ENCODE peak calls at places on chromosomes 11 and 22, in five cellular contexts. G, M, F, N and Q are unnamed samples.

GRCh38 chr22:50505276-50505775 is 2.2 kb downstream of the LMF2 start:
- DNase-seq in G (no peak), N (no peak), M (no peak), F (no peak), Q (no peak)

GRCh38 chr22:44057411-44057987 is 33.4 kb downstream of the PARVB start:
- DNase-seq in G (no peak), N (peak), F (peak), M (no peak), Q (no peak)

GRCh38 chr11:2885676-2886081 is at the start of gene CDKN1C:
- DNase-seq in G (peak), M (peak), F (peak), N (peak), Q (peak)

GRCh38 chr11:112498701-112499100 is 238.0 kb upstream of the PLET1 start:
- DNase-seq in M (no peak), N (no peak), F (no peak), G (no peak), Q (no peak)

GRCh38 chr11:115503886-115504278 is 333 bp downstream of the CADM1 start:
- DNase-seq in M (no peak), F (no peak), G (no peak), N (no peak), Q (no peak)

GRCh38 chr11:8905528-8906165 is 5.3 kb upstream of the AKIP1 start:
- DNase-seq in M (peak), N (no peak), G (no peak), F (no peak), Q (no peak)

GRCh38 chr11:68610452-68611116 is 73.8 kb upstream of the GAL start:
- DNase-seq in M (peak), G (no peak), F (no peak), N (no peak), Q (no peak)

GRCh38 chr22:44701824-44702478 is at the start of gene PRR5:
- DNase-seq in N (peak), G (no peak), F (peak), M (peak), Q (peak)

GRCh38 chr22:50701076-50701419 is 28.4 kb downstream of the SHANK3 start:
- DNase-seq in F (no peak), G (no peak), N (no peak), M (no peak), Q (no peak)

GRCh38 chr11:96207459-96208449 is 135.2 kb downstream of the MAML2 start:
- DNase-seq in N (no peak), F (no peak), G (no peak), M (peak), Q (no peak)

GRCh38 chr11:127066426-127067090 is 66.0 kb upstream of the KIRREL3 start:
- DNase-seq in N (no peak), M (no peak), F (no peak), G (no peak), Q (no peak)

GRCh38 chr22:49960159-49960966 is at the start of gene PIM3:
- DNase-seq in M (peak), N (peak), F (peak), G (peak), Q (peak)

GRCh38 chr11:57349491-57350274 is 11.5 kb downstream of the P2RX3 start:
- DNase-seq in G (no peak), N (peak), M (peak), F (peak), Q (peak)

GRCh38 chr11:30422389-30422788 is 99.5 kb downstream of the ARL14EP start:
- DNase-seq in G (no peak), F (no peak), M (no peak), N (no peak), Q (no peak)
- H3K27ac ChIP-seq in G (no peak), F (no peak), M (no peak), N (no peak), Q (no peak)

GRCh38 chr11:118012083-118012669 is 26.0 kb downstream of the IL10RA start:
- DNase-seq in M (peak), N (no peak), F (no peak), G (no peak), Q (peak)
- H3K27ac ChIP-seq in M (no peak), N (no peak), F (no peak), G (no peak), Q (peak)

DNA sequence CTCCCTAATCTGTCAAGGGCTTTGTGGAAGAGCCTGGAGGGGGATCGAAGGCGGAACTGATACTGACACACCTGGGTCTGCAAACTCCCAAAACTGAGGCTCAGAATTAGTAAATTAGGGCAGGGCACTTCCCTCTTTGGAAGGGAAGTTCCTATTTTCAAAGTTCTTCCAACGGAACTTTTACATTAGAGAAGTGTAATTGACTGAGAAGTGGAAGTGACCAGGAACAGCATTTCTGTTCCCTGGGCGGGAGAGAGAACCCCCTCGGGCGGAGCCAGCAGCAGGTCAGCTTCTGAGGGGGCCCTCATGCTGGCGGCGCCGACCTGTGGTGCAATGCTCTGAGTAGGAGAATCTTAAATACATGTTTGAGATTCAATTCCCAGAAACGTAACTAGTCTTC is 1.1 kb upstream of the CBL start:
- DNase-seq in F (no peak), M (no peak), N (no peak), G (no peak), Q (peak)
- H3K27ac ChIP-seq in F (peak), M (no peak), N (no peak), G (peak), Q (peak)

DNA sequence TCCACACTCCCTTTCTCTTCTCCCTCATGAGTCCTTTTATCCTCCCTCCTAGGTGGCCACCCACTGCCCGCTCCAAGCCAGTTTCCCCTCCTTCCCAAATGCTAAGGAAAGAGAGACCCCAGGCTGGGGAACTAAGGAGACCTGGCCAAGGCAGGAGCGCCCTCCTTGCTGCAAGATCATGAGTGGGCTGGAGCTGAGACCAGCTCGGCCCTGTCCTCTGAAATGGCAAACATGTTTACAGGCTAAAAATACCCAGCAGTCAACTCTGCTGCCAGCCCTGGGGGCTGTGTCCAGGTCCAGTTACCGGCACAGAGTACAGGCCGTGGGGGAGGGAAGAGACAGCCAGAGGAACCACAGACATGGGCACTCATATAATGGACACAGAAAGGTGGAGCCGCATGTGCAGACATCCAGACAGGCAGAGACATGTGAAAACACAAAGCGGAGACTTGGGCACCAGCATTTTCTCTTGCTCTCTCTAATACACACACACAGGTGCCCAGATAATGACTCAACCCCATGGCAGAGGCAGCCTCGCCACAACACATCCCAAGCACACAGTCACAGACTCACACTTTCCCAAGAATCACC is 1.2 kb upstream of the AHNAK start:
- DNase-seq in N (peak), G (no peak), F (peak), M (no peak), Q (no peak)
- H3K27ac ChIP-seq in N (peak), G (peak), F (peak), M (peak), Q (peak)

DNA sequence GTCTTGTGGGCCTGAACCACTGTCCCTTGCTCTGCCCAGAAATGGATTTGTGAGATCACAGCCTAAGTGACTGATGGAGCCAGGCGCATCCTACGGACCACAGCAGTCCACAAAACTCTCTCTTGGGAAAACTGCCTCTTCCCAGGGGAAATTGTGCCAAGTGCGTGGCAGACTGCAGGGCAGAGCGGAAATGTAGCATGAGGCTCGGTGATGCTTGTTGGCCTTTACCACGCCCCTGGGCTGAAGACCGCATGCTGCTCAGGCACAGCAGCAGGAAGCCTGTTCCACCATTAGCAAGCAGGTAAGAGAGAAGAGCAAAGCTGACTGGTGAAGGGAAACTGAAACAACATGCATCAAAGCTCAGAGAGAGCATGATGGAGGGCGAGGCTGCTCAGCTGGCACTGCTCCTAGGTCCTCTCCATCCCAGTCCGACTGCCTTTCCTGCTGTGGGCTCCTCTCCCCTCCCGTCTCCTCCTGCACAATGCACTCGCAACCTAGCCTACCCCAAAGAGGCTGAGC is 26.5 kb upstream of the SCARF2 start:
- DNase-seq in F (no peak), N (no peak), G (no peak), M (no peak), Q (no peak)
- H3K27ac ChIP-seq in F (no peak), N (peak), G (no peak), M (no peak), Q (peak)

GRCh38 chr22:21942407-21942895 is 10.2 kb downstream of the PPM1F start:
- DNase-seq in N (peak), M (peak), F (peak), G (no peak), Q (peak)

GRCh38 chr22:21942939-21943338 is 9.7 kb downstream of the PPM1F start:
- DNase-seq in M (no peak), G (no peak), F (no peak), N (no peak), Q (no peak)

GRCh38 chr22:21943571-21944448 is 8.8 kb downstream of the PPM1F start:
- DNase-seq in N (no peak), F (no peak), M (no peak), G (no peak), Q (no peak)

GRCh38 chr22:21940521-21940920 is 12.1 kb downstream of the PPM1F start:
- DNase-seq in G (no peak), F (no peak), N (no peak), M (no peak), Q (peak)

GRCh38 chr22:21941921-21942320 is 10.7 kb downstream of the PPM1F start:
- DNase-seq in G (no peak), M (no peak), F (no peak), N (no peak), Q (no peak)
- H3K27ac ChIP-seq in G (peak), M (peak), F (peak), N (peak), Q (peak)

GRCh38 chr11:7571640-7572000 is 57.8 kb downstream of the PPFIBP2 start:
- DNase-seq in F (peak), N (peak), G (no peak), M (peak), Q (no peak)
- H3K27ac ChIP-seq in F (peak), N (no peak), G (no peak), M (peak), Q (peak)

GRCh38 chr11:132590986-132591385 is 941.3 kb downstream of the OPCML start:
- DNase-seq in N (no peak), F (no peak), G (no peak), M (no peak), Q (no peak)

GRCh38 chr11:132588366-132588765 is 943.9 kb downstream of the OPCML start:
- DNase-seq in G (no peak), N (no peak), M (peak), F (no peak), Q (no peak)

GRCh38 chr11:132587716-132588115 is 944.6 kb downstream of the OPCML start:
- DNase-seq in M (no peak), G (no peak), N (no peak), F (no peak), Q (no peak)

GRCh38 chr11:132589802-132590201 is 942.5 kb downstream of the OPCML start:
- DNase-seq in F (no peak), M (no peak), N (no peak), G (no peak), Q (no peak)

DNA sequence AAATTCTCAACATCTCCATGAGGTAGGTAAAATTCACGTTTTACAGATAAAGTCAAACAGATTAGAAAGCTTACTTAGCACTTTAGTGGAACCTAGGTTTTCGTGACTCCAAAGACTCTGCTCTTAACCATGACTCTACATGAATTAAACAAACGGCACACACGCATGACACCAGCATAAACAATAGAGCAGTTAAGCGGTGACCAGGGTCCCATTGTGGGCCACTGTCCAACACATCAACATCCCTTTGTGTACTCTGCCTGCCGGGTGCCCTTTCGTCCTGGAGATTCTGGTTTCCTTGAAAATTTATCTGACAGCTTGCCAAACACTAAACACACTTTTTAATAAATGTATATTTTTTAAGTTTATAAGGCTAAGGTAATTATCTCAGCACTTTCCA is 941.7 kb downstream of the OPCML start:
- DNase-seq in M (no peak), G (no peak), N (no peak), F (no peak), Q (no peak)
- H3K27ac ChIP-seq in M (no peak), G (no peak), N (no peak), F (no peak), Q (no peak)

GRCh38 chr22:31227186-31227585 is 15.1 kb downstream of the LIMK2 start:
- DNase-seq in G (no peak), M (no peak), N (no peak), F (no peak), Q (no peak)

GRCh38 chr22:31230871-31231621 is 18.9 kb downstream of the LIMK2 start:
- DNase-seq in M (peak), G (no peak), F (no peak), N (no peak), Q (peak)

GRCh38 chr22:31229402-31230140 is 17.5 kb downstream of the LIMK2 start:
- DNase-seq in F (peak), M (peak), G (no peak), N (peak), Q (peak)

GRCh38 chr22:31230155-31230870 is 18.2 kb downstream of the LIMK2 start:
- DNase-seq in F (no peak), G (no peak), M (peak), N (no peak), Q (peak)

DNA sequence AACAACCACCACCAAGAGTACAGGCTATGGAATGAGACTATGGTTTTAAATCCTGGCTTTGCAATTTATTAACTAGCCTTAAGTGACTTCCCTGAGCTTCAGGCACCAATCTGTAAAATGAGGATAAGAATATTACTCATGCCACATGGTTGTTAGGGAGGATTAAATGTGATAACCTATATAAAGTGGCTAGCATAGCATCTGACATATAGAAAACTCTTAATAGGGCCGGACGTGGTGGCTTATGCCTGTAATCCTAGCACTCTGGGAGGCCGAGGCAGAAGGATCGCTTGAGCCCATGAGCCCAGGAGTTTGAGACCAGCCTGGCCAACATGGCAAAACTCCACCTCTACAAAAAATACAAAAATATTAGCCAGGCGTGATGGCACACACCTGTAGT is 16.3 kb downstream of the LIMK2 start:
- DNase-seq in N (no peak), F (no peak), M (no peak), G (no peak), Q (no peak)
- H3K27ac ChIP-seq in N (peak), F (no peak), M (no peak), G (no peak), Q (peak)

GRCh38 chr11:33930317-33931021 is 38.6 kb upstream of the LMO2 start:
- DNase-seq in N (peak), G (no peak), F (no peak), M (no peak), Q (peak)
- H3K27ac ChIP-seq in N (peak), G (peak), F (peak), M (peak), Q (peak)